ENCODE peak calls at places on chromosome 13, in six cellular contexts. One of them, this sample, is unnamed.

GRCh38 chr13:100527644-100528043 is 60.9 kb downstream of the GGACT start:
- DNase-seq in ascending aorta: no peak
- DNase-seq in prostate gland: no peak
- DNase-seq in Daoy: no peak
- DNase-seq in stimulated activated naive B cell treated with anti-CD40 and anti-IgM and Interleukin-4, amounts not matched to agents 10 μg/mL and 1 μg/mL and 100 μg/mL, for 72 hours: no peak
- DNase-seq in fibroblast of villous mesenchyme: no peak
- DNase-seq in this sample: no peak

GRCh38 chr13:97853550-97853949 is 99.9 kb upstream of the IPO5 start:
- DNase-seq in ascending aorta: no peak
- DNase-seq in prostate gland: no peak
- DNase-seq in Daoy: no peak
- DNase-seq in stimulated activated naive B cell treated with anti-CD40 and anti-IgM and Interleukin-4, amounts not matched to agents 10 μg/mL and 1 μg/mL and 100 μg/mL, for 72 hours: no peak
- DNase-seq in fibroblast of villous mesenchyme: peak; percentile 13
- DNase-seq in this sample: no peak

GRCh38 chr13:28037399-28037798 is 48.9 kb upstream of the URAD start:
- DNase-seq in ascending aorta: no peak
- DNase-seq in prostate gland: no peak
- DNase-seq in Daoy: peak; percentile 39
- DNase-seq in stimulated activated naive B cell treated with anti-CD40 and anti-IgM and Interleukin-4, amounts not matched to agents 10 μg/mL and 1 μg/mL and 100 μg/mL, for 72 hours: peak; percentile 25
- DNase-seq in fibroblast of villous mesenchyme: no peak
- DNase-seq in this sample: no peak

GRCh38 chr13:113562085-113562749 is 22.3 kb upstream of the TFDP1 start:
- DNase-seq in ascending aorta: peak; percentile 64
- DNase-seq in prostate gland: peak; percentile 36
- DNase-seq in Daoy: peak; percentile 64
- DNase-seq in stimulated activated naive B cell treated with anti-CD40 and anti-IgM and Interleukin-4, amounts not matched to agents 10 μg/mL and 1 μg/mL and 100 μg/mL, for 72 hours: no peak
- DNase-seq in fibroblast of villous mesenchyme: peak; percentile 77
- DNase-seq in this sample: peak; percentile 96

GRCh38 chr13:113491418-113491883 is 940 bp upstream of the DCUN1D2 start:
- DNase-seq in ascending aorta: no peak
- DNase-seq in prostate gland: no peak
- DNase-seq in Daoy: peak; percentile 22
- DNase-seq in stimulated activated naive B cell treated with anti-CD40 and anti-IgM and Interleukin-4, amounts not matched to agents 10 μg/mL and 1 μg/mL and 100 μg/mL, for 72 hours: no peak
- DNase-seq in fibroblast of villous mesenchyme: peak; percentile 38
- DNase-seq in this sample: no peak

GRCh38 chr13:37134411-37135041 is 29.1 kb upstream of the CSNK1A1L start:
- DNase-seq in ascending aorta: no peak
- DNase-seq in prostate gland: no peak
- DNase-seq in Daoy: peak; percentile 1
- DNase-seq in stimulated activated naive B cell treated with anti-CD40 and anti-IgM and Interleukin-4, amounts not matched to agents 10 μg/mL and 1 μg/mL and 100 μg/mL, for 72 hours: no peak
- DNase-seq in fibroblast of villous mesenchyme: peak; percentile 99
- DNase-seq in this sample: no peak

GRCh38 chr13:29465741-29466293 is 129.7 kb downstream of the SLC7A1 start:
- DNase-seq in ascending aorta: peak; percentile 62
- DNase-seq in prostate gland: peak; percentile 37
- DNase-seq in Daoy: peak; percentile 19
- DNase-seq in stimulated activated naive B cell treated with anti-CD40 and anti-IgM and Interleukin-4, amounts not matched to agents 10 μg/mL and 1 μg/mL and 100 μg/mL, for 72 hours: no peak
- DNase-seq in fibroblast of villous mesenchyme: peak; percentile 63
- DNase-seq in this sample: no peak

GRCh38 chr13:99414048-99414995 is 87.0 kb upstream of the TM9SF2 start:
- DNase-seq in ascending aorta: peak; percentile 33
- DNase-seq in prostate gland: no peak
- DNase-seq in Daoy: no peak
- DNase-seq in stimulated activated naive B cell treated with anti-CD40 and anti-IgM and Interleukin-4, amounts not matched to agents 10 μg/mL and 1 μg/mL and 100 μg/mL, for 72 hours: no peak
- DNase-seq in fibroblast of villous mesenchyme: peak; percentile 11
- DNase-seq in this sample: no peak

GRCh38 chr13:24148414-24149305 is 11.9 kb upstream of the SPATA13 start:
- DNase-seq in ascending aorta: no peak
- DNase-seq in prostate gland: peak; percentile 36
- DNase-seq in Daoy: peak; percentile 92
- DNase-seq in stimulated activated naive B cell treated with anti-CD40 and anti-IgM and Interleukin-4, amounts not matched to agents 10 μg/mL and 1 μg/mL and 100 μg/mL, for 72 hours: no peak
- DNase-seq in fibroblast of villous mesenchyme: peak; percentile 94
- DNase-seq in this sample: no peak

GRCh38 chr13:103349664-103350063 is 283.4 kb upstream of the SLC10A2 start:
- DNase-seq in ascending aorta: no peak
- DNase-seq in prostate gland: no peak
- DNase-seq in Daoy: no peak
- DNase-seq in stimulated activated naive B cell treated with anti-CD40 and anti-IgM and Interleukin-4, amounts not matched to agents 10 μg/mL and 1 μg/mL and 100 μg/mL, for 72 hours: no peak
- DNase-seq in fibroblast of villous mesenchyme: no peak
- DNase-seq in this sample: no peak

GRCh38 chr13:27349458-27349857 is 75.0 kb upstream of the GTF3A start:
- DNase-seq in ascending aorta: no peak
- DNase-seq in prostate gland: no peak
- DNase-seq in Daoy: peak; percentile 16
- DNase-seq in stimulated activated naive B cell treated with anti-CD40 and anti-IgM and Interleukin-4, amounts not matched to agents 10 μg/mL and 1 μg/mL and 100 μg/mL, for 72 hours: no peak
- DNase-seq in fibroblast of villous mesenchyme: peak; percentile 49
- DNase-seq in this sample: no peak

GRCh38 chr13:59346861-59347470 is 816.8 kb downstream of the DIAPH3 start:
- DNase-seq in ascending aorta: no peak
- DNase-seq in prostate gland: no peak
- DNase-seq in Daoy: no peak
- DNase-seq in stimulated activated naive B cell treated with anti-CD40 and anti-IgM and Interleukin-4, amounts not matched to agents 10 μg/mL and 1 μg/mL and 100 μg/mL, for 72 hours: no peak
- DNase-seq in fibroblast of villous mesenchyme: no peak
- DNase-seq in this sample: no peak

GRCh38 chr13:113646921-113647340 is 11.1 kb downstream of the ATP4B start:
- DNase-seq in ascending aorta: no peak
- DNase-seq in prostate gland: no peak
- DNase-seq in Daoy: no peak
- DNase-seq in stimulated activated naive B cell treated with anti-CD40 and anti-IgM and Interleukin-4, amounts not matched to agents 10 μg/mL and 1 μg/mL and 100 μg/mL, for 72 hours: no peak
- DNase-seq in fibroblast of villous mesenchyme: no peak
- DNase-seq in this sample: no peak

GRCh38 chr13:26198116-26198515 is 24.0 kb downstream of the RNF6 start:
- DNase-seq in ascending aorta: no peak
- DNase-seq in prostate gland: no peak
- DNase-seq in Daoy: no peak
- DNase-seq in stimulated activated naive B cell treated with anti-CD40 and anti-IgM and Interleukin-4, amounts not matched to agents 10 μg/mL and 1 μg/mL and 100 μg/mL, for 72 hours: no peak
- DNase-seq in fibroblast of villous mesenchyme: no peak
- DNase-seq in this sample: no peak

GRCh38 chr13:110628952-110629701 is 13.8 kb downstream of the NAXD start:
- DNase-seq in ascending aorta: no peak
- DNase-seq in prostate gland: no peak
- DNase-seq in Daoy: no peak
- DNase-seq in stimulated activated naive B cell treated with anti-CD40 and anti-IgM and Interleukin-4, amounts not matched to agents 10 μg/mL and 1 μg/mL and 100 μg/mL, for 72 hours: no peak
- DNase-seq in fibroblast of villous mesenchyme: peak; percentile 48
- DNase-seq in this sample: no peak

GRCh38 chr13:59391696-59392095 is 772.0 kb downstream of the DIAPH3 start:
- DNase-seq in ascending aorta: no peak
- DNase-seq in prostate gland: no peak
- DNase-seq in Daoy: peak; percentile 1
- DNase-seq in stimulated activated naive B cell treated with anti-CD40 and anti-IgM and Interleukin-4, amounts not matched to agents 10 μg/mL and 1 μg/mL and 100 μg/mL, for 72 hours: peak; percentile 42
- DNase-seq in fibroblast of villous mesenchyme: peak; percentile 60
- DNase-seq in this sample: no peak

GRCh38 chr13:98315466-98315865 is 138.4 kb upstream of the RNF113B start:
- DNase-seq in ascending aorta: no peak
- DNase-seq in prostate gland: no peak
- DNase-seq in Daoy: no peak
- DNase-seq in stimulated activated naive B cell treated with anti-CD40 and anti-IgM and Interleukin-4, amounts not matched to agents 10 μg/mL and 1 μg/mL and 100 μg/mL, for 72 hours: no peak
- DNase-seq in fibroblast of villous mesenchyme: peak; percentile 54
- DNase-seq in this sample: no peak

This sample was measured in vagina.